ENCODE peak calls at places on chromosomes 7 and 10, in six cellular contexts. L, X, F, Q, N and W are unnamed samples.

GRCh38 chr10:26361351-26361750 is 76.8 kb upstream of the APBB1IP start:
- DNase-seq in L (no peak), X (no peak), F (no peak), Q (no peak), N (no peak), W (no peak)

GRCh38 chr10:86699991-86700840 is 31.9 kb downstream of the LDB3 start:
- DNase-seq in L (no peak), X (no peak), F (no peak), Q (no peak), N (no peak), W (no peak)

GRCh38 chr10:80444124-80444523 is 10.0 kb upstream of the TSPAN14 start:
- DNase-seq in L (no peak), X (no peak), F (no peak), Q (no peak), N (no peak), W (no peak)

GRCh38 chr10:1157615-1157933 is 101.4 kb downstream of the WDR37 start:
- DNase-seq in L (no peak), X (no peak), F (no peak), Q (no peak), N (no peak), W (no peak)

GRCh38 chr7:133117432-133117831 is 35.5 kb upstream of the CHCHD3 start:
- DNase-seq in L (no peak), X (no peak), F (no peak), Q (no peak), N (no peak), W (no peak)

GRCh38 chr7:4851459-4852422 is 10.1 kb downstream of the PAPOLB start:
- DNase-seq in L (no peak), X (no peak), F (no peak), Q (peak; percentile 18), N (no peak), W (no peak)

GRCh38 chr7:99975782-99976521 is at the start of gene AZGP1:
- DNase-seq in L (no peak), X (peak; percentile 44), F (peak; percentile 38), Q (peak; percentile 27), N (peak; percentile 53), W (no peak)

GRCh38 chr7:26497801-26498596 is 206.3 kb downstream of the SNX10 start:
- DNase-seq in L (no peak), X (no peak), F (no peak), Q (no peak), N (no peak), W (no peak)

GRCh38 chr10:8128511-8128910 is 74.0 kb downstream of the GATA3 start:
- DNase-seq in L (no peak), X (no peak), F (no peak), Q (no peak), N (no peak), W (no peak)

GRCh38 chr7:45683556-45684148 is 109.5 kb downstream of the ADCY1 start:
- DNase-seq in L (no peak), X (no peak), F (no peak), Q (no peak), N (peak; percentile 35), W (no peak)

GRCh38 chr10:131180086-131180485 is 131.4 kb downstream of the TCERG1L start:
- DNase-seq in L (no peak), X (no peak), F (no peak), Q (no peak), N (no peak), W (no peak)
- H3K27ac ChIP-seq in L (no peak overlapping the region), X (no peak overlapping the region), F (no peak overlapping the region), Q (no peak overlapping the region), N (no peak overlapping the region), W (no peak overlapping the region)

GRCh38 chr10:60350400-60350799 is 39.3 kb downstream of the ANK3 start:
- DNase-seq in L (peak; percentile 49), X (no peak), F (no peak), Q (peak; percentile 16), N (no peak), W (no peak)

GRCh38 chr10:60348982-60349381 is 40.7 kb downstream of the ANK3 start:
- DNase-seq in L (peak; percentile 66), X (no peak), F (no peak), Q (no peak), N (no peak), W (no peak)

GRCh38 chr10:60349426-60349825 is 40.2 kb downstream of the ANK3 start:
- DNase-seq in L (no peak), X (no peak), F (no peak), Q (peak; percentile 33), N (no peak), W (no peak)

GRCh38 chr10:60352105-60352504 is 37.6 kb downstream of the ANK3 start:
- DNase-seq in L (no peak), X (no peak), F (no peak), Q (no peak), N (no peak), W (no peak)

DNA sequence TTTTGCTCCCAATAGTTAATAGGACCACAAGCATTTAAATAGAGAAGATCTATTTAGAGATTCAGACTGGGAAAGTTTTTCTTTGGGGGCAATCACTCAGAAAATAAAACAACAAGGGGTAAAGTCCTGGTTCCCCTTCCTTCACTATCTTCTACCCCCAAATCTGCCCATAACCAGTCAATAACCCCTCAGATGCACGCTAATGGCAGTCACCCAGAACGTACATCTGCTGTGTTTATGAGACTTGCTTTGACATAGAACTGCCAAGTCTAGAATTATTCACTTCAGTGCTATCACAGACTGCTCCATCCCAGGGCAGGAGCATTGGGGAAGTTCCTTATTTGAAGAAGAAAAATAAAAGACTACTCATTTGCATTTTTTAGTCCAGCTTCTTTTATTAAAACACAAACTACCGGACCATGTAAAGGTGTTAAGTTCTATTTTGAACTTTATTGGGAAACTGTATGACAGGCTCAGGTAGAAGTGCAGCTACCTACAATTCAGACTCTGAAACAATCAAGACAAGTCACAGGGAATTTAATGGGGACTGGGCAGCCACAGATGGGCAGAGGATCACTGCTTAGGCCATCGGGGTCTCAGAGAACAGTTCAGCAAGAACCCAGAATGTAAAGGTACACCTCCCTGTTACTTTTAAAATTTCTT is 38.4 kb downstream of the ANK3 start:
- DNase-seq in L (no peak), X (no peak), F (peak; percentile 1), Q (no peak), N (no peak), W (no peak)
- H3K27ac ChIP-seq in L (no peak overlapping the region), X (no peak overlapping the region), F (no peak overlapping the region), Q (no peak overlapping the region), N (no peak overlapping the region), W (no peak overlapping the region)

DNA sequence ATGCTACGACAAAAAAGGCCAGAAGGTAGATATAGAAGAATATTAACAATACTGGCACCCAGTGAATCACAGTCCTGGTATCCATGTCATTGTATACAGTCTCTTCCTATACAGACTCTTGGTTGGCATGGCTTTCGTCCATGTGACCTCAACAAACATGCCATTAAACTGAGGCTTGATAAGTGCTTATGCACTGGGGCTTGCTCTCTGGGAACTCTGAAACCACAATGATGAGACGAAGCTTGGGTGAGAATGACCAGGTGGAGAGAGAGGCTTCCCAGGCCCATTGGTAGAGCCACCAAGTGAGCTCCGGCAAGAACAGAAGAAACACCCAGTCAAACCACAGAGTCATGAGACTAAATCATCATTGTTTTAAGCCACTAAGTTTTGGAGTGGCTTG is 33.2 kb downstream of the PNPLA8 start:
- DNase-seq in L (no peak), X (no peak), F (no peak), Q (peak; percentile 70), N (no peak), W (no peak)
- H3K27ac ChIP-seq in L (no peak overlapping the region), X (no peak overlapping the region), F (no peak overlapping the region), Q (no peak overlapping the region), N (no peak overlapping the region), W (no peak overlapping the region)

GRCh38 chr7:325051-325798 is 35.3 kb downstream of the FOXL3 start:
- DNase-seq in L (no peak), X (no peak), F (no peak), Q (no peak), N (no peak), W (no peak)

GRCh38 chr7:322708-323111 is 32.7 kb downstream of the FOXL3 start:
- DNase-seq in L (no peak), X (no peak), F (no peak), Q (no peak), N (no peak), W (no peak)

GRCh38 chr7:322111-322671 is 32.2 kb downstream of the FOXL3 start:
- DNase-seq in L (peak; percentile 3), X (peak; percentile 48), F (peak; percentile 63), Q (peak; percentile 81), N (peak; percentile 90), W (peak; percentile 72)

GRCh38 chr7:324011-324410 is 34.0 kb downstream of the FOXL3 start:
- DNase-seq in L (no peak), X (no peak), F (no peak), Q (no peak), N (no peak), W (no peak)

DNA sequence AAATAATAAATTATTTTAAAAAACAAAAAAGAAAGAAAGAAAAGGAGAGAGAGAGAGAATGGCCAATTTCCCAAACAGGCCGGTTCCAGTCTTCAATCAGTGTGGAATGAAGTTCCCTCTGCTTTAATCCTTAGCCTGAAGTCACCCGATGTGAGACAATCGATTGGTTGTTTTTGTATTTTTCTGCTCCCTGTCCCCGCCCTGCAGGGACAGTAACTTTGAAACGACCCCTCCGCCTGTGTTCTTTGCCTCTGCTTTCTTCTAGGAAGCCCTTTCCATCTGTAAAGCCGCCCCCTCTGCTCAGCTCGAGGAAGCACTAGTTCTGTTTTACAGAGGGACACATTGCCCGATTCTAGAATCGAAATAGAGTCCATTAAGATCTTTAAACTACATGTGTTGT is 33.4 kb downstream of the FOXL3 start:
- DNase-seq in L (no peak), X (no peak), F (no peak), Q (no peak), N (no peak), W (no peak)
- H3K27ac ChIP-seq in L (no peak overlapping the region), X (no peak overlapping the region), F (no peak overlapping the region), Q (no peak overlapping the region), N (no peak overlapping the region), W (no peak overlapping the region)

GRCh38 chr7:48426966-48427555 is 255.8 kb downstream of the ABCA13 start:
- DNase-seq in L (peak; percentile 44), X (no peak), F (peak; percentile 20), Q (peak; percentile 98), N (no peak), W (no peak)
- H3K27ac ChIP-seq in L (no peak overlapping the region), X (no peak overlapping the region), F (peak overlapping the region; percentile 32), Q (peak overlapping the region; percentile 92), N (no peak overlapping the region), W (no peak overlapping the region)

GRCh38 chr7:73741600-73741999 is 3.0 kb upstream of the ABHD11 start:
- DNase-seq in L (no peak), X (no peak), F (peak; percentile 42), Q (no peak), N (no peak), W (no peak)

GRCh38 chr7:73738612-73739386 is at the start of gene ABHD11:
- DNase-seq in L (peak; percentile 93), X (peak; percentile 97), F (peak; percentile 93), Q (peak; percentile 95), N (peak; percentile 98), W (peak; percentile 99)

GRCh38 chr7:73739387-73739767 is 775 bp upstream of the ABHD11 start:
- DNase-seq in L (no peak), X (no peak), F (no peak), Q (no peak), N (peak; percentile 70), W (no peak)

GRCh38 chr7:73740771-73741170 is 2.2 kb upstream of the ABHD11 start:
- DNase-seq in L (no peak), X (no peak), F (no peak), Q (no peak), N (no peak), W (no peak)

DNA sequence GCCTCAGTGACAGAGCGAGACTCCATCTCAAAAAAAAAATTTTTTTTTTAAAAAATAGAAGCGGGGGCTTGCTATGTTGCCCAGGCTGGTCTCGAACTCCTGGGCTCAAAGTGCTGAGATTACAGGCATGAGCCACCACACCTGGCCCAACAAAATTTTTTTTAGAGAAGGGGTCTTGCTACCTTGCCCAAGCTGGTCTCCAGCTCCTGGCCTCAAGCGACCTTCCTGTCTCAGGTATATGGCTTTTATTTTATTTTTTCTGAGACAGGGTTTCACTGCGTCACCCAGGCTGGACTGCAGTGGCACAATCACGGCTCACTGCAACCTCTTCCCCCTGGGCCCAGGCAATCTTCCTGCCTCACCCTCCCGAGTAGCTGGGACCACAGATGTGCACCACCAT is 1.6 kb upstream of the ABHD11 start:
- DNase-seq in L (no peak), X (no peak), F (no peak), Q (no peak), N (no peak), W (no peak)
- H3K27ac ChIP-seq in L (no peak overlapping the region), X (no peak overlapping the region), F (no peak overlapping the region), Q (no peak overlapping the region), N (peak overlapping the region; percentile 30), W (no peak overlapping the region)